ENCODE peak calls at places on chromosome 22, in five cellular contexts. R is kidney glomerular epithelial cell, W is IMR-90, F is GM23248, P is posterior vena cava. K is an unnamed sample.

GRCh38 chr22:48824673-48825651 is 1002.7 kb downstream of the BRD1 start:
- DNase-seq in R (no peak), W (no peak), F (no peak), P (peak; percentile 76), K (no peak)

GRCh38 chr22:47808236-47808845 is 1045.9 kb downstream of the TBC1D22A start:
- DNase-seq in R (no peak), W (no peak), F (no peak), P (no peak), K (no peak)

GRCh38 chr22:19120829-19121630 is 1.2 kb downstream of the DGCR2 start:
- DNase-seq in R (peak; percentile 66), W (peak; percentile 33), F (peak; percentile 75), P (no peak), K (peak; percentile 15)

GRCh38 chr22:50177537-50178470 is 7.3 kb downstream of the PANX2 start:
- DNase-seq in R (no peak), W (no peak), F (no peak), P (peak; percentile 79), K (no peak)

GRCh38 chr22:21449531-21450319 is 17.5 kb upstream of the TMEM191C start:
- DNase-seq in R (no peak), W (peak; percentile 13), F (no peak), P (peak; percentile 53), K (no peak)

GRCh38 chr22:36904260-36904659 is 9.2 kb upstream of the CSF2RB start:
- DNase-seq in R (no peak), W (no peak), F (no peak), P (no peak), K (no peak)

GRCh38 chr22:50276143-50276542 is 6.0 kb upstream of the MAPK11 start:
- DNase-seq in R (peak; percentile 53), W (peak; percentile 43), F (peak; percentile 66), P (peak; percentile 90), K (peak; percentile 40)

GRCh38 chr22:39567135-39567946 is 3.2 kb upstream of the CACNA1I start:
- DNase-seq in R (no peak), W (no peak), F (no peak), P (no peak), K (peak; percentile 17)

GRCh38 chr22:18954941-18955571 is 19.0 kb upstream of the PRODH start:
- DNase-seq in R (no peak), W (no peak), F (no peak), P (peak; percentile 78), K (no peak)

GRCh38 chr22:19822301-19823117 is 32.2 kb downstream of the GNB1L start:
- DNase-seq in R (no peak), W (no peak), F (no peak), P (peak; percentile 65), K (no peak)

GRCh38 chr22:37105154-37105553 is 4.4 kb downstream of the TMPRSS6 start:
- DNase-seq in R (no peak), W (no peak), F (no peak), P (no peak), K (no peak)

GRCh38 chr22:45008853-45009751 is 703 bp downstream of the PHF21B start:
- DNase-seq in R (no peak), W (no peak), F (peak; percentile 32), P (no peak), K (no peak)

GRCh38 chr22:46752911-46753310 is 9.5 kb upstream of the TBC1D22A start:
- DNase-seq in R (no peak), W (no peak), F (no peak), P (no peak), K (no peak)

GRCh38 chr22:29394931-29395581 is 6.7 kb upstream of the AP1B1 start:
- DNase-seq in R (peak; percentile 69), W (peak; percentile 72), F (peak; percentile 83), P (peak; percentile 88), K (peak; percentile 41)

GRCh38 chr22:17920992-17921650 is 103.2 kb downstream of the MICAL3 start:
- DNase-seq in R (no peak), W (no peak), F (peak; percentile 12), P (no peak), K (no peak)

GRCh38 chr22:41862160-41862529 is 29.2 kb downstream of the SREBF2 start:
- DNase-seq in R (peak; percentile 19), W (peak; percentile 23), F (no peak), P (no peak), K (no peak)

GRCh38 chr22:22928666-22929380 is 41.2 kb downstream of the IGLL5 start:
- DNase-seq in R (no peak), W (peak; percentile 16), F (peak; percentile 80), P (no peak), K (peak; percentile 12)